ENCODE peak calls at places on chromosomes 3 and 15, in eight cellular contexts. K is PC-3; U is activated T-cell treated with anti-CD3 and anti-CD28 coated beads for 1 hour; L is GM12865; V is activated CD8-positive, alpha-beta memory T cell treated with anti-CD3 and anti-CD28 coated beads, Interleukin-2, amount 50 U/mL, for 4 hours; G is IMR-90; P is neuronal stem cell; C is endothelial cell. E is an unnamed sample.

GRCh38 chr3:112308151-112308911 is 14.3 kb upstream of the SLC9C1 start:
- DNase-seq in K (no peak), U (no peak), L (no peak), V (no peak), G (peak), P (peak), C (peak), E (no peak)

GRCh38 chr3:160038862-160039562 is 50.4 kb downstream of the IL12A start:
- DNase-seq in K (no peak), U (no peak), L (no peak), V (no peak), G (no peak), P (peak), C (peak), E (no peak)

GRCh38 chr15:64400583-64400982 is 12.9 kb downstream of the TRIP4 start:
- DNase-seq in K (no peak), U (no peak), L (no peak), V (no peak), G (no peak), P (no peak), C (no peak), E (no peak)

GRCh38 chr3:54951405-54951804 is 23.5 kb upstream of the LRTM1 start:
- DNase-seq in K (peak), U (no peak), L (peak), V (no peak), G (peak), P (peak), C (peak), E (no peak)

GRCh38 chr15:67721996-67722395 is 103.3 kb upstream of the SKOR1 start:
- DNase-seq in K (no peak), U (no peak), L (no peak), V (no peak), G (no peak), P (no peak), C (no peak), E (no peak)

GRCh38 chr15:44536298-44536961 is 517 bp upstream of the EIF3J start:
- DNase-seq in K (peak), U (no peak), L (no peak), V (no peak), G (peak), P (peak), C (peak), E (no peak)

GRCh38 chr3:20051123-20051806 is 11.0 kb downstream of the KAT2B start:
- DNase-seq in K (no peak), U (no peak), L (no peak), V (no peak), G (no peak), P (no peak), C (no peak), E (no peak)

GRCh38 chr3:189186093-189186492 is 14.3 kb downstream of the TPRG1 start:
- DNase-seq in K (no peak), U (no peak), L (peak), V (no peak), G (peak), P (no peak), C (no peak), E (no peak)

GRCh38 chr3:34008191-34008590 is 209.8 kb downstream of the PDCD6IP start:
- DNase-seq in K (no peak), U (no peak), L (no peak), V (no peak), G (peak), P (no peak), C (no peak), E (no peak)

GRCh38 chr3:157452097-157452496 is 15.4 kb downstream of the PTX3 start:
- DNase-seq in K (no peak), U (no peak), L (no peak), V (no peak), G (no peak), P (no peak), C (no peak), E (no peak)

GRCh38 chr15:66288796-66289195 is 4.6 kb upstream of the DIS3L start:
- DNase-seq in K (no peak), U (no peak), L (no peak), V (no peak), G (peak), P (no peak), C (no peak), E (no peak)

GRCh38 chr3:185693985-185694675 is 108.0 kb downstream of the SENP2 start:
- DNase-seq in K (peak), U (no peak), L (no peak), V (no peak), G (peak), P (no peak), C (no peak), E (no peak)

GRCh38 chr3:73734376-73734775 is 109.6 kb upstream of the PDZRN3 start:
- DNase-seq in K (no peak), U (no peak), L (no peak), V (no peak), G (no peak), P (no peak), C (no peak), E (no peak)

GRCh38 chr3:111278961-111279360 is 207.3 kb downstream of the NECTIN3 start:
- DNase-seq in K (no peak), U (no peak), L (no peak), V (no peak), G (no peak), P (no peak), C (no peak), E (no peak)

GRCh38 chr15:38514601-38515000 is 50.0 kb downstream of the RASGRP1 start:
- DNase-seq in K (no peak), U (no peak), L (peak), V (no peak), G (no peak), P (no peak), C (no peak), E (no peak)

GRCh38 chr15:40098489-40099261 is 10.0 kb downstream of the BMF start:
- DNase-seq in K (peak), U (peak), L (peak), V (peak), G (peak), P (no peak), C (no peak), E (no peak)

GRCh38 chr3:172194702-172195392 is 155.5 kb downstream of the FNDC3B start:
- DNase-seq in K (peak), U (no peak), L (no peak), V (no peak), G (no peak), P (peak), C (no peak), E (no peak)

GRCh38 chr3:193673845-193674244 is 80.8 kb downstream of the OPA1 start:
- DNase-seq in K (no peak), U (no peak), L (no peak), V (no peak), G (no peak), P (peak), C (peak), E (no peak)

GRCh38 chr15:63729115-63729884 is 104.4 kb downstream of the HERC1 start:
- DNase-seq in K (peak), U (no peak), L (no peak), V (no peak), G (peak), P (no peak), C (no peak), E (no peak)

GRCh38 chr3:97009427-97010019 is 195.1 kb downstream of the EPHA6 start:
- DNase-seq in K (no peak), U (no peak), L (no peak), V (no peak), G (no peak), P (peak), C (no peak), E (no peak)

GRCh38 chr3:107064445-107065060 is 312.7 kb upstream of the CCDC54 start:
- DNase-seq in K (peak), U (peak), L (peak), V (peak), G (peak), P (peak), C (peak), E (peak)

GRCh38 chr3:124520970-124521369 is 209.3 kb upstream of the UMPS start:
- DNase-seq in K (peak), U (no peak), L (no peak), V (no peak), G (peak), P (no peak), C (no peak), E (no peak)

GRCh38 chr3:45528429-45528828 is 66.1 kb upstream of the LIMD1 start:
- DNase-seq in K (peak), U (no peak), L (no peak), V (no peak), G (peak), P (no peak), C (no peak), E (no peak)

GRCh38 chr15:73249499-73249898 is 119.3 kb downstream of the HCN4 start:
- DNase-seq in K (no peak), U (no peak), L (no peak), V (no peak), G (peak), P (no peak), C (no peak), E (no peak)

GRCh38 chr3:43531835-43532234 is 90.0 kb downstream of the ANO10 start:
- DNase-seq in K (peak), U (no peak), L (no peak), V (no peak), G (peak), P (no peak), C (no peak), E (no peak)

GRCh38 chr15:67068724-67069400 is 3.5 kb downstream of the SMAD3 start:
- DNase-seq in K (no peak), U (no peak), L (peak), V (no peak), G (peak), P (no peak), C (no peak), E (no peak)

GRCh38 chr3:41808152-41808551 is 153.8 kb downstream of the ULK4 start:
- DNase-seq in K (peak), U (no peak), L (no peak), V (no peak), G (peak), P (no peak), C (no peak), E (no peak)

GRCh38 chr3:39065197-39065596 is 13.4 kb downstream of the WDR48 start:
- DNase-seq in K (peak), U (no peak), L (peak), V (no peak), G (peak), P (no peak), C (peak), E (no peak)

GRCh38 chr15:99132122-99132521 is 27.2 kb downstream of the SYNM start:
- DNase-seq in K (no peak), U (no peak), L (no peak), V (no peak), G (no peak), P (no peak), C (no peak), E (no peak)

GRCh38 chr3:38853021-38853420 is 37.0 kb upstream of the SCN10A start:
- DNase-seq in K (no peak), U (no peak), L (no peak), V (no peak), G (peak), P (no peak), C (no peak), E (no peak)

GRCh38 chr3:190862209-190863118 is at the start of gene GMNC:
- DNase-seq in K (peak), U (no peak), L (peak), V (peak), G (peak), P (peak), C (peak), E (no peak)

GRCh38 chr3:32310918-32311839 is 72.7 kb downstream of the CMTM8 start:
- DNase-seq in K (no peak), U (no peak), L (no peak), V (no peak), G (no peak), P (no peak), C (no peak), E (no peak)

GRCh38 chr3:71779674-71780377 is 5.1 kb downstream of the PROK2 start:
- DNase-seq in K (no peak), U (no peak), L (no peak), V (no peak), G (no peak), P (no peak), C (no peak), E (no peak)

GRCh38 chr15:99142562-99142961 is 37.7 kb downstream of the SYNM start:
- DNase-seq in K (no peak), U (no peak), L (no peak), V (no peak), G (no peak), P (no peak), C (no peak), E (no peak)

GRCh38 chr3:55797084-55797483 is 310.0 kb upstream of the WNT5A start:
- DNase-seq in K (no peak), U (no peak), L (no peak), V (no peak), G (no peak), P (no peak), C (no peak), E (no peak)

GRCh38 chr15:73927476-73928240 is 1.4 kb downstream of the LOXL1 start:
- DNase-seq in K (peak), U (peak), L (peak), V (peak), G (peak), P (no peak), C (peak), E (peak)

GRCh38 chr3:153232737-153233330 is 70.8 kb downstream of the RAP2B start:
- DNase-seq in K (peak), U (no peak), L (no peak), V (no peak), G (peak), P (no peak), C (no peak), E (no peak)

E was measured in CD4-positive, alpha-beta T cell.